ENCODE peak calls at places on chromosomes 1 and 21, in four cellular contexts. Y, T, R and H are unnamed samples.

GRCh38 chr1:207807395-207808321 is 55.8 kb downstream of the CD46 start:
- DNase-seq in Y (no peak), T (no peak), R (peak), H (no peak)

GRCh38 chr1:100774370-100774769 is 54.8 kb downstream of the VCAM1 start:
- DNase-seq in Y (no peak), T (no peak), R (no peak), H (no peak)

GRCh38 chr1:110501725-110502124 is 17.2 kb downstream of the KCNA10 start:
- DNase-seq in Y (no peak), T (no peak), R (no peak), H (no peak)

GRCh38 chr1:35886606-35887431 is 3.8 kb downstream of the AGO1 start:
- DNase-seq in Y (no peak), T (peak), R (no peak), H (no peak)

GRCh38 chr21:45525910-45526306 is 16.3 kb downstream of the SLC19A1 start:
- DNase-seq in Y (no peak), T (no peak), R (no peak), H (no peak)

GRCh38 chr21:38148046-38148445 is 108.7 kb upstream of the KCNJ15 start:
- DNase-seq in Y (no peak), T (no peak), R (no peak), H (no peak)

GRCh38 chr21:39096754-39097153 is 86.5 kb downstream of the PSMG1 start:
- DNase-seq in Y (no peak), T (no peak), R (no peak), H (no peak)

GRCh38 chr1:228334954-228335353 is 71.7 kb downstream of the TRIM11 start:
- DNase-seq in Y (no peak), T (no peak), R (no peak), H (no peak)

GRCh38 chr21:29238052-29238966 is 60.4 kb upstream of the BACH1 start:
- DNase-seq in Y (no peak), T (peak), R (no peak), H (no peak)

GRCh38 chr1:157831968-157832626 is 9.5 kb downstream of the CD5L start:
- DNase-seq in Y (no peak), T (no peak), R (no peak), H (no peak)

GRCh38 chr1:165161130-165161529 is 195.4 kb downstream of the LMX1A start:
- DNase-seq in Y (no peak), T (no peak), R (peak), H (no peak)

GRCh38 chr1:215669806-215670485 is 102.8 kb downstream of the KCTD3 start:
- DNase-seq in Y (no peak), T (peak), R (no peak), H (no peak)

GRCh38 chr21:46113497-46114176 is 15.7 kb downstream of the COL6A2 start:
- DNase-seq in Y (no peak), T (no peak), R (no peak), H (no peak)

GRCh38 chr21:41601573-41602371 is 93.8 kb upstream of the TMPRSS2 start:
- DNase-seq in Y (no peak), T (peak), R (peak), H (no peak)

GRCh38 chr1:153790996-153791855 is 16.0 kb downstream of the SLC27A3 start:
- DNase-seq in Y (no peak), T (peak), R (peak), H (no peak)

GRCh38 chr21:14993072-14993471 is 71.7 kb downstream of the NRIP1 start:
- DNase-seq in Y (no peak), T (peak), R (no peak), H (no peak)

GRCh38 chr1:212452323-212453155 is 19.8 kb downstream of the NENF start:
- DNase-seq in Y (no peak), T (peak), R (no peak), H (peak)

GRCh38 chr1:218345673-218346390 is 696 bp downstream of the TGFB2 start:
- DNase-seq in Y (no peak), T (peak), R (peak), H (peak)

GRCh38 chr1:16326833-16327404 is 25.4 kb downstream of the FBXO42 start:
- DNase-seq in Y (no peak), T (no peak), R (no peak), H (no peak)

GRCh38 chr1:125065092-125065820 is 3880.5 kb downstream of the SRGAP2C start:
- DNase-seq in Y (no peak), T (no peak), R (no peak), H (no peak)

GRCh38 chr21:45439171-45439872 is 34.4 kb downstream of the COL18A1 start:
- DNase-seq in Y (peak), T (peak), R (peak), H (peak)

GRCh38 chr21:41573902-41574690 is 66.1 kb upstream of the TMPRSS2 start:
- DNase-seq in Y (no peak), T (no peak), R (no peak), H (no peak)

GRCh38 chr1:88847618-88848017 is 43.7 kb downstream of the GTF2B start:
- DNase-seq in Y (no peak), T (no peak), R (no peak), H (no peak)

GRCh38 chr1:9910425-9911178 is 533 bp upstream of the CTNNBIP1 start:
- DNase-seq in Y (peak), T (peak), R (peak), H (peak)
- TF ChIP-seq POLR2A in Y (peak), T (peak), R (peak), H (peak)

DNA sequence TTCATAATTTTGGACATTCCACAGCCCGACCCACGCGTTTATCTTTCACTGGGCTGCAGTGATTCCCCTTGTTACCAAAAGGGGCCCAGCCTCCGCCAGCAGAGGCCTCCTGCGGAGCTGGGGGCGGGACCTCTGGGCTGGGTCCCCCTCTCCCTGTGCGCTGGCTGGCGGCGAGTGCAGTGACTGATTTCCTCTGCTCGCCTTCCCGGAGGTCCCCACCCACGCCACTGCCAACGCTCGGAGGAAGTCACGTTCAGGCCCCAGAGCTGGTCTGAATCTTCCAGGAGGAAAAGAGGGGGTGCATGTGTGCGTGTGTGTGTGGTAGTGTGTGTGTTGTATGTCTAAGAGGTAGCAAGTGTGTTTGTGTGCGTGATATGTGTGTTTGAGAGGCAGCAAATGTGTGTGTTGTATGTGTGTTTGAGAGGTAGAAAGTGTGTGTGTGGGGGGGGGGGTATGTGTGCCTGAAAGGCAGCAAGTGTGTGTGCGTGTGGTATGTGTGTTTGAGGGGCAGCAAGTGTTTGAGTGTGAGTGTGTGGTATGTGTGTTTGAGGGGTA is 35.0 kb upstream of the JAK1 start:
- DNase-seq in Y (no peak), T (peak), R (peak), H (peak)
- TF ChIP-seq POLR2A in Y (no peak), T (no peak), R (peak), H (peak)

DNA sequence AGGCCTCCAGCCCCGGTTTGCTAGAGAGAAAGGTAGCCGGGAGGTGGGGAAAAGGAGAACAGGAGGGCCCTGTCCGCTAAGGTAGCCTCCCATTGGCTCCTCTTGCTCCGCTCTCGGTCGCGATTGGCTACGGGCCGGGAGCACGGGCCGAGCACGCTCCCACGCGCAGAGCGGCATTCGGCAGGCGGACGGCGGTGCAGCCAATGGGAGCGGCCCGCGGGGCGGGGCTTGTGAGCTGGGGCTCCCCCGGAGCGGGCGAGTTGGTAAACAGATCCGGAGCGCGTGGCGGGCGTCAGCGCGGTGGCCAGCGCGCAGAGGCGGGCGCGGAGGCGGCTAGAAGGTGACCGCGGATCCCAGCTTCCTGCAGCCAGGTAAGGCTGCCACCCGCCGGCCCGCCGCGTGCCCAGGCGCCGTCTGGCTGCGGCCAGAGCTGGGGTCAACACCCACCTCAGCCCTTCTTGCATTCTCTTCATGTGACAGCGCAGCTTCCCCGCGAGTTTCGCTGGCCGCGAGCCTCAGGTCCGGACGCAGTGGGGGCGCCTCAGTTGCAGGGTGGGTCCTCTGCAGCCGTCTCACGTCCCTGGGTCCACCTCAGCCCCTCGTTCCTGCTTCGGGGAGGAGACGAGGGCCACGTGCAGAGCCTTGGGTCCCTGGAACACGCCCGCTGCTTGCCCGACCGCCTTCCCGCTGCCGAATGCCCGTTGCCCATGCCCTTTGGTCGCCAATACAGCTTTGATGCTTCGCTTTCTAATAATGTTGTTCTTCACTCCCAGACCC is at the start of gene COQ8A:
- DNase-seq in Y (peak), T (peak), R (peak), H (peak)
- TF ChIP-seq POLR2A in Y (peak), T (no peak), R (peak), H (peak)

GRCh38 chr1:27397106-27397505 is 4.7 kb downstream of the GPR3 start:
- DNase-seq in Y (no peak), T (no peak), R (no peak), H (no peak)

GRCh38 chr1:27394925-27395324 is 2.5 kb downstream of the GPR3 start:
- DNase-seq in Y (no peak), T (peak), R (no peak), H (no peak)

GRCh38 chr1:27393641-27394281 is 1.3 kb downstream of the GPR3 start:
- DNase-seq in Y (no peak), T (no peak), R (no peak), H (no peak)

GRCh38 chr1:27394282-27394658 is 1.8 kb downstream of the GPR3 start:
- DNase-seq in Y (no peak), T (no peak), R (no peak), H (no peak)

DNA sequence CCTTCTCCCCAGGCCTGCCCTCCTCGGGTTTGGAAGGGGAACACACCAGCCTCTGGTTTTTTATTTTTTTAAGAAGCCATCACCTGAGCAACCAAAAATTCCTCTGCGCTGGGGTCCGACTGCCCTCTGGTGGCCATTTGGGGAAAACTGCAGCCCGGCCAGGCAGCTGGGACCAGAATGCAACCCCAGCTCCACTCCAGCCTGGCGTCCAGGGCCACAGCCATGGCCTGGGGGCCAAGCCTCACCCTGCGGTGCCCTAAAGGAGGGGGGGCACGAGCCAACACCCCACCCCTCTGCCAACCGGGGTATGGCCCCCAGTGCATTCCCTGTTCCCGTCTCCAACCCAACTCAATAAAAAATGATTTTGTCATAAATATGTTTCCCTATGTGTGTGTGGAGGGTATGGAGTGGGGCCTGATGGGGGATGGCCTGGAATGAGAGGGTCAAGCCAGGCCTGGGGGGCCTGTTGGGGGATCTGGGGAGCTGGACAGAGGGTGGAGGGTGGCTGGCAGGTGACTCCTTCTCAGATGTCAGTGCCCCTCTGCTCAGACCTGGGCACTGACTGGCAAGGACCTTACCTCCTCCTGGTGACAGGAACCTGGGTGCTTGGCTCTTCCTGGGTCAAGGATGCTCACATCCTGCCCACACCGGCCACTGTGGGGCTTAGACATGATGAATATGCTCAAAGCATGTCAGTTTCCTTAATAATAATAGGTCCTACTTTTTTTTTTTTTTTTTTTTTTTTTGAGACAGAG is 3.2 kb downstream of the GPR3 start:
- DNase-seq in Y (peak), T (peak), R (peak), H (peak)
- TF ChIP-seq POLR2A in Y (no peak), T (no peak), R (no peak), H (no peak)

DNA sequence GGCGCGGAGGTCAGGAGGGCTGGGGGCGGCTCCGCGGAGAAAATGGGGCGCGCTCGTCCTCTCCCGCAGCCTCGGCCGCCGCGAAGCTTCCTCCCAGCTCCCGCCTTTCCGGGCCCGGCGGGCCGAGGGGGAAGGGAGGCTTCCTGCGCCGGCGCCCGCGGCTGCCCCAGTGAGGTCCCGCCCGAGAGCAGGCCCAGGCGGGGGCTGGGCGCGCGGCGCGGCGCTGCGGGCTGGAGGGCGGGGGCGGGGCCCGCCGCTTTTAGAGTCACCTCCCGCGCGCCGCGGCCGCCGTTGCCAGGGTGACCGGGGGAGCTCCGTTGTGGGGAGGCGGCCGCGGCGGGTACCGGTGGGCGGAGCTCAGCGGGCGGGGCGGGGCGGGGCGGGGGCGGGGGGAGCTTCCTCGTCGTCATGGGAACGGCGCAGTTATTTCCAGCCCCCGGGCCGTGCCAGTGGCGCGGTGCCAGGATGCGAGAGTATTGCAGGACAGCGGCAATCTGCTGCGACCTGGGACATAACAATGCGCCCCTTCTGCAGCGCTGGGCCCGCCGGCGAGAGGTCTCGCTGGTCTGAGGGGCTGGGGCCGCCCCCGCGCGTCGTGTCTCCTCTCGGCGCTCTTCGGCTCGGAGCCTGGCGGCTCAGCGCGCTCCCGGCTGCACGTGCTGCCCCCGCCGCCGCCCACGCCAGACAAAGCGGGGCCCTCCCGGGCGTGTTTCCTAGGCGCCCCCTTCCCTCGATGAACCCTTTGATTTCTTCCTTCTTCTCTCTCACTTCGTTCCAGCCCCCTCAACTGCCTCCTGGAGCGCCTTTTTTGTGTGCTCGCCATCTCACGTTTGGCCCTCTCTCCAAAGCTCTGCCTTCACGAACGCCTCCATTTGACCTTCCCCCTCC is 16.9 kb downstream of the IER5 start:
- DNase-seq in Y (peak), T (peak), R (peak), H (peak)
- TF ChIP-seq POLR2A in Y (peak), T (peak), R (peak), H (peak)

GRCh38 chr1:1511533-1512285 is at the start of gene ATAD3A:
- DNase-seq in Y (peak), T (peak), R (peak), H (peak)
- TF ChIP-seq POLR2A in Y (peak), T (peak), R (peak), H (peak)

DNA sequence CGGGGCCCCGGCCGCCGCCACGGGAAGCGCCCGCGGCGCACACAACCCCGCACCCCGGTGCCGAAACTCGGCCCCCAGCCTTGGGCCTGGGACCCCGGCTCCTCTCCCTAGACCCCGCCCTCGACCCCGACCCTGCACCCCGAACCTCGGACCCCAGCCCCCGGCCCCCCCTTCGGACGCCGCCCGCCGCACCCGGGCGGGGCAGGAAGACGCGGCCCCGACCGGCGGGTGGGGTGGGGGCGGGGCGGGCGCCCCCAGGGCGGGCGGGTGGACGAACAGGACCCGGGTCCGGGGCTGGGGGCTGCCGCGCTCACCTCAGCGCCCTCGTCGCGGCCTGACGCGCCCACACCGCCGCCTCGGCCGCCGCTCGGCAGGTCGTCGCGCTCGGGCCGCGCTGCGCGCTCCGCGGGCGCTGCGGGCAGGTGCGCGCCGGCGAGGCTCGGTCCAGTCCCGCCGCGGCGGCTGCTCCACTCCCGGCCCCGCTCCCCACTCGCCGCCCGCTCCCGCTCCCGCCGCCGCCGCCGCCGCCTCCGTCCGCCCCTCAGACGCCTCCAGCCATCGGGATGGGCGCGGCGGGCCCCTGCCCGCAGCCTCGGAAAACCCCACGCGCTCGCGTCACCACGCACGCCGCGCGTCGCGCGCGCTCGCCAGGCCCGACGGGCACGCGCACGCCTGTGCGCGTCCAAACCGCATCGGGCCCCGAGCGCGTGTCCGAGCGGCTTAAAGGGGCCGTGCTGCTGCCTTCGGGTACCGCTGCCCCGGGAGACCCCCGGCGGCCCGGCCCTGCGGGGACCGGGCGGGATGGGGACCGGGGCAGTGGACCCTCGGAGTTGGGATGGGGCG is at the start of gene GNB1:
- DNase-seq in Y (peak), T (peak), R (peak), H (peak)
- TF ChIP-seq POLR2A in Y (peak), T (peak), R (no peak), H (peak)